ENCODE peak calls at places on chromosomes 12 and 14, in nine cellular contexts. Y is neural progenitor cell, M is GM12865, A is AG09309, D is psoas muscle, U is neural crest cell, Z is uterus, K is fibroblast of lung, E is HFFc6. G is an unnamed sample.

GRCh38 chr14:77618381-77618780 is 1.9 kb upstream of the SPTLC2 start:
- DNase-seq in Y (no peak), M (no peak), A (no peak), D (no peak), U (no peak), Z (no peak), K (no peak), E (no peak), G (peak; percentile 25)

GRCh38 chr14:49991491-49991890 is 98.6 kb downstream of the ARF6 start:
- DNase-seq in Y (peak; percentile 46), M (no peak), A (no peak), D (no peak), U (no peak), Z (no peak), K (no peak), E (no peak), G (no peak)

GRCh38 chr14:82999802-83000201 is 1466.1 kb upstream of the SEL1L start:
- DNase-seq in Y (peak; percentile 54), M (no peak), A (no peak), D (no peak), U (no peak), Z (no peak), K (peak; percentile 14), E (no peak), G (no peak)

GRCh38 chr12:15988983-15989382 is 77.9 kb downstream of the DERA start:
- DNase-seq in Y (no peak), M (no peak), A (no peak), D (no peak), U (no peak), Z (no peak), K (no peak), E (no peak), G (no peak)

GRCh38 chr12:39427360-39427808 is 15.5 kb downstream of the KIF21A start:
- DNase-seq in Y (no peak), M (no peak), A (no peak), D (no peak), U (no peak), Z (no peak), K (peak; percentile 8), E (no peak), G (no peak)

GRCh38 chr14:49977126-49977841 is 84.4 kb downstream of the ARF6 start:
- DNase-seq in Y (no peak), M (peak; percentile 76), A (no peak), D (no peak), U (no peak), Z (no peak), K (no peak), E (no peak), G (no peak)

GRCh38 chr14:71478542-71478941 is 453.7 kb upstream of the RGS6 start:
- DNase-seq in Y (no peak), M (peak; percentile 53), A (peak; percentile 41), D (no peak), U (no peak), Z (no peak), K (peak; percentile 14), E (no peak), G (no peak)

GRCh38 chr12:2795291-2796186 is 769 bp downstream of the FKBP4 start:
- DNase-seq in Y (peak; percentile 77), M (peak; percentile 79), A (no peak), D (peak; percentile 87), U (peak; percentile 55), Z (peak; percentile 76), K (peak; percentile 46), E (peak; percentile 14), G (peak; percentile 79)

GRCh38 chr12:74732801-74733200 is 195.2 kb downstream of the ATXN7L3B start:
- DNase-seq in Y (peak; percentile 13), M (no peak), A (no peak), D (no peak), U (no peak), Z (no peak), K (no peak), E (no peak), G (no peak)

GRCh38 chr14:49893309-49894213 is 679 bp downstream of the ARF6 start:
- DNase-seq in Y (peak; percentile 45), M (peak; percentile 87), A (no peak), D (peak; percentile 67), U (no peak), Z (peak; percentile 45), K (peak; percentile 42), E (no peak), G (peak; percentile 77)

GRCh38 chr14:71359823-71360222 is 452.6 kb downstream of the PCNX1 start:
- DNase-seq in Y (no peak), M (no peak), A (no peak), D (no peak), U (no peak), Z (no peak), K (no peak), E (no peak), G (no peak)

GRCh38 chr12:113334786-113335539 is at the start of gene SLC8B1:
- DNase-seq in Y (peak; percentile 93), M (peak; percentile 88), A (no peak), D (peak; percentile 91), U (peak; percentile 93), Z (peak; percentile 85), K (peak; percentile 68), E (peak; percentile 48), G (peak; percentile 95)

GRCh38 chr12:128724468-128725046 is 99.2 kb downstream of the SLC15A4 start:
- DNase-seq in Y (no peak), M (peak; percentile 49), A (no peak), D (no peak), U (no peak), Z (no peak), K (no peak), E (no peak), G (no peak)

GRCh38 chr12:108063192-108063591 is 65.9 kb upstream of the WSCD2 start:
- DNase-seq in Y (peak; percentile 61), M (peak; percentile 29), A (no peak), D (no peak), U (peak; percentile 29), Z (no peak), K (peak; percentile 2), E (no peak), G (no peak)

GRCh38 chr12:124683330-124683662 is 115.9 kb upstream of the NCOR2 start:
- DNase-seq in Y (peak; percentile 47), M (no peak), A (no peak), D (no peak), U (no peak), Z (no peak), K (no peak), E (no peak), G (no peak)

GRCh38 chr12:12973019-12973418 is 21.0 kb upstream of the GPRC5D start:
- DNase-seq in Y (no peak), M (no peak), A (no peak), D (no peak), U (no peak), Z (no peak), K (no peak), E (no peak), G (no peak)

GRCh38 chr12:104524026-104524425 is 67.3 kb downstream of the CHST11 start:
- DNase-seq in Y (no peak), M (no peak), A (no peak), D (no peak), U (no peak), Z (no peak), K (no peak), E (no peak), G (no peak)

GRCh38 chr14:55628426-55628825 is 48.4 kb downstream of the KTN1 start:
- DNase-seq in Y (no peak), M (no peak), A (no peak), D (no peak), U (no peak), Z (no peak), K (no peak), E (no peak), G (no peak)

DNA sequence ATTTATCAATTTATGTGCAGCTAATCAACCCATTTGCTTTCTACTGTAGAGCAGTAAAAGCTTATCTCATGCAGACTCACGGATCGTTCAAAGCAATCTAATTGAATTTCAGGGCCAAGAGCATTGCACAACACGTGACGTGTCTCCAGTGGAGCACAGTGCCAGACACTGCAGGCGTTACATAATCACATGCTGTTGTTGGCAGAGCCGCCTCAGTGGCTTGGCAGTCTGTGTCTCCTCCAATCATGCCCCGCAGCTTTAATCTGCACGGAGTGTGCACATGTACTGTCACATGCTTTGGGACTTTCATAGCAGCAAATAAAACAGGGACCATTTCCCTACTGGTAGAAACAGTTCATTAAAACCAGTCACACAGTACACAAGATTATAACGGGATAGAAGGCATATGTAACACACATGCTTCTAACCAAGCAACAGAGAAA is 309.3 kb downstream of the ITPR2 start:
- DNase-seq in Y (no peak), M (no peak), A (peak; percentile 93), D (peak; percentile 85), U (no peak), Z (peak; percentile 80), K (peak; percentile 96), E (peak; percentile 85), G (no peak)
- TF ChIP-seq CTCF in Y (no peak), M (no peak), A (no peak), D (no peak), U (no peak), Z (no peak), K (no peak), E (no peak), G (no peak)

DNA sequence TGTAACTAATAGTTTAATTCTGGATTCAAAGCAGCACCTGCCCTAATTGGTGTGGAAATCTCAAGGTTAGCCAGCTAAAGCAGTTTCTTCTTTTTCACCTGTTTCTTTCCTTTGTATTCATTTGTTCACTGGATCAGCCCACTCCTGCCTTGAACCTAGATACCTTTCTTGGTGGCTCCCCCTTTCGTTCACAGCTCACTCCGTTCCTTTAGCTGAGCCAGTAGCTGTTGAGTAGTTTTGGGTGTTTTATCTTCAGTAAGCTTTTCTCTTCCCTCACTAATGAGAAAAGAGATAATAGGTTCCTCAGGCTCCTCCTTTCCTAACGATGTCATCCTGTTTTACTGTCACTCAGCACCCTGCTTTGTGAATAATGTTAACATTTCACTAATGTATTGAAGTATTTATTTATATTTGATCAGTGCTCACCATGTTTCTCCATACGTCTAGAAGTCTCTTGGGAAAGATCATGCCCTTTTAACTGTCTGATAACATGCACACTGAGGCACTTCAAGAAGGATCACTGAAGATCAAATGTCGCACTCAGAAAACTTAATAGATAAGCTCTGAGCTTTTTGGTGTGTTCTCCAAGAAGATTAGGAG is 121.1 kb downstream of the TGFB3 start:
- DNase-seq in Y (no peak), M (no peak), A (no peak), D (no peak), U (no peak), Z (no peak), K (no peak), E (no peak), G (no peak)
- TF ChIP-seq CTCF in Y (peak; percentile 33), M (no peak), A (no peak), D (no peak), U (no peak), Z (no peak), K (no peak), E (no peak), G (no peak)

GRCh38 chr12:62934799-62935674 is at the start of gene PPM1H:
- DNase-seq in Y (peak; percentile 93), M (peak; percentile 81), A (no peak), D (peak; percentile 58), U (peak; percentile 66), Z (peak; percentile 38), K (peak; percentile 14), E (peak; percentile 30), G (peak; percentile 88)
- TF ChIP-seq CTCF in Y (peak; percentile 69), M (peak; percentile 42), A (peak; percentile 23), D (peak; percentile 37), U (peak; percentile 69), Z (no peak), K (no peak), E (peak; percentile 74), G (peak; percentile 73)

DNA sequence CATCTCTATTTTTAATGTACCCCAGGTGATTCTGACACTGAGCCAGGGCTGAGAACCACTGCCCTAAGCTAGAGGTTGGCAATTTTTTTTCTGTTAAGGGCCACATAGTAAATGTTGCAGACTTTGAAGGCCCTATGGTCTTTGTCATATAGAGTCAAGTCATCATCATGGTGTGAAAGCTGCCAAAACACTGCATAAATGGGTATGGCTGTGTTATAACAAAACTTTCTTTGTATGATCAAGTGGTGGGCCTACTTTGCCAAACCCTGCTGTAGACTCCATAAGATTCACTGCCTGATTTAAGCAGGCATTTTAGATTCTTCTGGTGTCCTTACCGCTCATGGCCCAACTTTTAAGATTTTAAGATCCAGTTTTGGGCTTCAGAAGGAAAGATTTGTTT is 76.8 kb downstream of the CLMN start:
- DNase-seq in Y (no peak), M (no peak), A (no peak), D (no peak), U (no peak), Z (no peak), K (no peak), E (no peak), G (no peak)
- TF ChIP-seq CTCF in Y (no peak), M (no peak), A (no peak), D (no peak), U (no peak), Z (no peak), K (no peak), E (no peak), G (no peak)